ENCODE peak calls at places on chromosomes 5 and 9, in seven cellular contexts. Y is stimulated activated CD4-positive, alpha-beta T cell treated with anti-CD3 and anti-CD28 coated beads, Interleukin-12 subunit alpha, Interleukin-12 subunit beta, amount 100 ng/mL, for 4 hours; N is GOT3; L is endodermal cell; P is NCI-H1105; K is T1000; I is HTR-8/SVneo. J is an unnamed sample.

GRCh38 chr9:137516144-137516917 is 33.9 kb downstream of the PNPLA7 start:
- DNase-seq in P (no peak), L (no peak), K (no peak), I (no peak), Y (no peak), N (no peak), J (no peak)

GRCh38 chr9:8961186-8961666 is 1161.6 kb upstream of the DMAC1 start:
- DNase-seq in I (no peak), K (no peak), L (no peak), N (no peak), Y (no peak), P (no peak), J (no peak)

GRCh38 chr5:91641730-91642350 is 258.7 kb upstream of the ARRDC3 start:
- DNase-seq in P (peak), K (no peak), N (no peak), L (no peak), Y (no peak), I (peak), J (peak)

GRCh38 chr9:87223397-87224246 is 274.0 kb upstream of the DAPK1 start:
- DNase-seq in K (no peak), Y (no peak), L (no peak), N (no peak), I (no peak), P (no peak), J (no peak)

GRCh38 chr9:129111762-129112151 is 542 bp downstream of the PTPA start:
- DNase-seq in L (peak), I (peak), Y (peak), N (no peak), K (no peak), P (no peak), J (no peak)

GRCh38 chr5:155508673-155509072 is 495.1 kb downstream of the KIF4B start:
- DNase-seq in P (no peak), L (no peak), K (no peak), Y (no peak), N (no peak), I (no peak), J (no peak)

GRCh38 chr9:113274474-113275146 is 762 bp downstream of the CDC26 start:
- DNase-seq in N (no peak), P (peak), Y (no peak), I (peak), K (no peak), L (no peak), J (peak)

GRCh38 chr9:122719218-122719617 is 4.6 kb upstream of the OR1L4 start:
- DNase-seq in K (no peak), P (no peak), I (no peak), N (no peak), L (no peak), Y (no peak), J (no peak)

GRCh38 chr9:88090151-88090581 is 48.1 kb downstream of the SPATA31C2 start:
- DNase-seq in P (no peak), K (no peak), L (peak), I (no peak), N (no peak), Y (no peak), J (no peak)

GRCh38 chr5:161096006-161096405 is 244.0 kb upstream of the ATP10B start:
- DNase-seq in N (no peak), L (no peak), K (no peak), I (no peak), Y (no peak), P (no peak), J (no peak)

GRCh38 chr5:36569456-36569855 is 37.0 kb upstream of the SLC1A3 start:
- DNase-seq in K (no peak), I (no peak), N (no peak), L (no peak), Y (no peak), P (no peak), J (peak)

GRCh38 chr5:32138839-32139493 is 35.2 kb downstream of the GOLPH3 start:
- DNase-seq in K (no peak), N (no peak), L (no peak), Y (peak), P (no peak), I (no peak), J (no peak)

GRCh38 chr5:88680253-88681132 is 202.5 kb downstream of the MEF2C start:
- DNase-seq in I (peak), Y (peak), K (peak), L (peak), P (peak), N (peak), J (no peak)

GRCh38 chr5:40166757-40167156 is 513.0 kb upstream of the PTGER4 start:
- DNase-seq in K (no peak), I (no peak), Y (no peak), L (no peak), P (no peak), N (no peak), J (no peak)

GRCh38 chr9:13841801-13842462 is 472.0 kb downstream of the NFIB start:
- DNase-seq in N (no peak), P (peak), I (no peak), Y (no peak), L (no peak), K (no peak), J (no peak)

J was measured in brain pericyte.